ENCODE peak calls at places on chromosomes 4 and X, in four cellular contexts. X is H1, O is GM12878, S is HepG2. P is an unnamed sample. For H3K4me1, the result is how much of the 10 kb centered on the place peaks cover.

GRCh38 chr4:185640809-185641675 is 105.7 kb upstream of the PDLIM3 start:
- DNase-seq in X (no peak), O (peak), S (peak), P (peak)

GRCh38 chrX:153600032-153600373 is 1.1 kb upstream of the CCNQ start:
- DNase-seq in S (no peak), X (no peak), O (no peak), P (no peak)

GRCh38 chr4:152643153-152644035 is 36.4 kb downstream of the TMEM154 start:
- DNase-seq in S (no peak), X (no peak), O (peak), P (no peak)

GRCh38 chrX:97968376-97969104 is 1084.8 kb downstream of the RPA4 start:
- DNase-seq in S (no peak), O (no peak), X (no peak), P (peak)

GRCh38 chrX:110003167-110004156 is 548 bp downstream of the TMEM164 start:
- DNase-seq in X (no peak), O (no peak), S (no peak), P (no peak)

GRCh38 chr4:119212964-119213606 is 572 bp downstream of the USP53 start:
- DNase-seq in X (peak), O (peak), S (peak), P (peak)

GRCh38 chrX:20397587-20397986 is 130.9 kb upstream of the RPS6KA3 start:
- DNase-seq in S (peak), O (no peak), X (no peak), P (no peak)

GRCh38 chrX:102958794-102959193 is 21.7 kb downstream of the RAB40AL start:
- DNase-seq in O (no peak), X (no peak), S (no peak), P (no peak)

GRCh38 chr4:163171590-163171989 is 4.9 kb upstream of the NAF1 start:
- DNase-seq in O (no peak), X (no peak), S (no peak), P (no peak)

GRCh38 chr4:123547167-123547817 is 150.7 kb downstream of the SPRY1 start:
- DNase-seq in O (no peak), X (peak), S (no peak), P (no peak)

GRCh38 chr4:147829401-147830101 is 97.7 kb downstream of the ARHGAP10 start:
- DNase-seq in O (no peak), X (no peak), S (no peak), P (no peak)

GRCh38 chrX:129831486-129831885 is 12.2 kb downstream of the ZDHHC9 start:
- DNase-seq in O (no peak), S (no peak), X (no peak), P (no peak)

GRCh38 chrX:129957241-129958099 is 25.0 kb upstream of the BCORL1 start:
- DNase-seq in X (no peak), O (peak), S (no peak), P (no peak)

GRCh38 chrX:130676861-130677260 is 226.1 kb downstream of the ENOX2 start:
- DNase-seq in S (peak), X (no peak), O (no peak), P (no peak)

GRCh38 chr4:118865091-118865708 is 23.5 kb upstream of the SYNPO2 start:
- DNase-seq in O (no peak), X (no peak), S (peak), P (no peak)

GRCh38 chr4:53186714-53187358 is 179.0 kb downstream of the SCFD2 start:
- DNase-seq in O (no peak), S (no peak), X (no peak), P (no peak)

GRCh38 chrX:31555506-31555905 is 483.7 kb upstream of the FTHL17 start:
- DNase-seq in X (no peak), O (no peak), S (no peak), P (no peak)

GRCh38 chrX:20383487-20383886 is 116.8 kb upstream of the RPS6KA3 start:
- DNase-seq in O (no peak), S (no peak), X (no peak), P (no peak)

GRCh38 chr4:20832821-20833220 is 132.6 kb downstream of the PACRGL start:
- DNase-seq in O (no peak), S (no peak), X (no peak), P (no peak)

GRCh38 chr4:2412534-2412884 is 5.9 kb downstream of the ZFYVE28 start:
- DNase-seq in O (no peak), X (no peak), S (no peak), P (no peak)

GRCh38 chr4:135201081-135201480 is 999.5 kb upstream of the PABPC4L start:
- DNase-seq in S (no peak), X (no peak), O (no peak), P (no peak)

GRCh38 chrX:134753185-134754008 is 95.1 kb upstream of the PLAC1 start:
- DNase-seq in O (no peak), X (no peak), S (peak), P (no peak)

GRCh38 chr4:54090804-54091623 is 8.9 kb upstream of the GSX2 start:
- DNase-seq in X (no peak), S (peak), O (no peak), P (no peak)

GRCh38 chr4:78205601-78206000 is 148.5 kb downstream of the FRAS1 start:
- DNase-seq in O (no peak), X (no peak), S (peak), P (no peak)

DNA sequence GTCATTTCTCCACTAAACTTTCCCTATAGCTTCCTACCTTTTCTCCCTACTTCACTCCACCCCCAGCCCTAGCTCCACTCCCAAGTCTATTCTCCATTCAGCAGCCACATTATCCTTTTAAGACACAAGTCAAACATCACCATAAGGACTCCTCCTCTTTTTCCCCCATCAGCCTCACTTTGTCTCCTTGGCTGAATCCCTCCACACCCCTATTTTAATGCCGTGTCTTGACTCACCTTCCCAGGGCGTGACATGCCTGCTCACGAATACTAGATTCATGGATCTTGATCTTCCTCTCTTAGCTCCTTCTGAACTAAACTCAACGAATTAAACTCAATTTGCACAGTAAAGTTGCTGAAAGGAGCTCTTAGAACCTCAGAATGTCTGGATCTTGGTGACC is 281.9 kb downstream of the PTTG2 start:
- DNase-seq in S (no peak), O (no peak), X (no peak), P (no peak)
- TF ChIP-seq SUZ12 in S (no peak), O (no peak), X (no peak), P (no peak)

GRCh38 chr4:23504094-23504493 is 385.8 kb downstream of the PPARGC1A start:
- DNase-seq in O (no peak), X (no peak), S (no peak), P (no peak)

GRCh38 chr4:23500876-23501275 is 389.0 kb downstream of the PPARGC1A start:
- DNase-seq in X (no peak), O (no peak), S (no peak), P (no peak)
- TF ChIP-seq YY1 in X (no peak), O (no peak), S (no peak), P (no peak)

GRCh38 chr4:121148621-121149020 is 15.5 kb downstream of the TNIP3 start:
- DNase-seq in O (no peak), S (no peak), X (no peak), P (no peak)
- H3K4me1 ChIP-seq in O (under half), S (under half), X (under half), P (under half)

DNA sequence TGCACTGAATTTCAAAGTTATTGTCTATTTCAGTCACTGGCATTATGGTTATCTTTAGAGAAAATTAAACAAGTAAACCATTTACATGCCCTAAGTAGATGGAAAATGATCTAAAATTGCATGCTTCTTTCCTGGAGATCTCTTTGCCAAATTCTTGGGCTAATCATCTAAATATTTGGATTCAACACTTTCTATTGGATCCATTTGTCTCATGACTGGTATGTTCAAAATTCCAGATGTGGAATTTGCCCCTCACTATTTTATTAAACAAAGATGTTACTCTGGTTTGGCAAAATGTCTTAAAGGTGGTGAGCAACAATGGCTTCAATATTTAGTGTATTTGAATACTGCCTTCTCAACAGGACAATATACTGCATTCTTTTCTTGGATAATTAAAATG is 147.5 kb upstream of the CASK start:
- DNase-seq in O (no peak), X (no peak), S (no peak), P (no peak)
- TF ChIP-seq SUZ12 in O (no peak), X (no peak), S (no peak), P (no peak)

P was measured in NT2/D1.